ENCODE peak calls at places on chromosomes 12 and 14, in five cellular contexts. W is AG10803, E is A549, M is heart right ventricle, O is fibroblast of villous mesenchyme. L is an unnamed sample.

GRCh38 chr12:34287437-34287836 is 265.1 kb downstream of the ALG10 start:
- DNase-seq in W (no peak), O (no peak), M (no peak), E (no peak), L (no peak)

GRCh38 chr12:180445-180844 is 33.5 kb downstream of the SLC6A12 start:
- DNase-seq in O (peak), W (no peak), M (peak), E (no peak), L (peak)

GRCh38 chr14:89418452-89418851 is 1.4 kb upstream of the FOXN3 start:
- DNase-seq in M (no peak), O (no peak), E (no peak), W (no peak), L (peak)

GRCh38 chr12:41745593-41745992 is 399.1 kb downstream of the GXYLT1 start:
- DNase-seq in E (no peak), M (no peak), W (no peak), O (no peak), L (no peak)

GRCh38 chr14:67413806-67414769 is 2.1 kb upstream of the PLEK2 start:
- DNase-seq in O (peak), M (no peak), E (peak), W (peak), L (no peak)

GRCh38 chr12:18886962-18887361 is 149.0 kb downstream of the CAPZA3 start:
- DNase-seq in O (no peak), M (no peak), W (peak), E (no peak), L (no peak)

GRCh38 chr12:5808956-5809355 is 136.1 kb downstream of the ANO2 start:
- DNase-seq in E (no peak), W (peak), O (peak), M (no peak), L (no peak)

GRCh38 chr12:106301611-106302321 is 767 bp upstream of the TCP11L2 start:
- DNase-seq in W (peak), O (peak), E (peak), M (peak), L (peak)

GRCh38 chr12:94277426-94278000 is 129.1 kb downstream of the PLXNC1 start:
- DNase-seq in M (no peak), E (no peak), O (peak), W (no peak), L (no peak)

GRCh38 chr14:34172052-34172451 is 221.2 kb upstream of the EGLN3 start:
- DNase-seq in W (no peak), M (no peak), O (no peak), E (no peak), L (no peak)

GRCh38 chr12:110537605-110538409 is 35.7 kb downstream of the RAD9B start:
- DNase-seq in W (no peak), E (no peak), M (peak), O (no peak), L (no peak)

GRCh38 chr12:85036736-85037135 is 585 bp downstream of the LRRIQ1 start:
- DNase-seq in E (peak), W (no peak), O (no peak), M (no peak), L (no peak)

GRCh38 chr12:34625116-34625515 is 602.8 kb downstream of the ALG10 start:
- DNase-seq in E (no peak), M (no peak), O (no peak), W (peak), L (no peak)

GRCh38 chr14:61296707-61297502 is 15.8 kb upstream of the TMEM30B start:
- DNase-seq in O (peak), E (peak), M (no peak), W (peak), L (no peak)

GRCh38 chr14:61337893-61338292 is 16.5 kb downstream of the PRKCH start:
- DNase-seq in O (no peak), W (no peak), M (no peak), E (no peak), L (no peak)

GRCh38 chr12:65882504-65882903 is 58.2 kb downstream of the HMGA2 start:
- DNase-seq in M (no peak), E (no peak), O (peak), W (peak), L (no peak)

GRCh38 chr14:86858043-86858442 is 1134.9 kb downstream of the GALC start:
- DNase-seq in W (peak), E (no peak), O (peak), M (no peak), L (no peak)

GRCh38 chr14:69091695-69092094 is 61.2 kb downstream of the DCAF5 start:
- DNase-seq in M (no peak), O (no peak), E (no peak), W (no peak), L (no peak)

GRCh38 chr12:67578976-67579661 is 69.4 kb upstream of the DYRK2 start:
- DNase-seq in W (no peak), E (no peak), O (peak), M (no peak), L (no peak)

GRCh38 chr12:116955382-116956021 is 44.8 kb downstream of the FBXW8 start:
- DNase-seq in M (no peak), W (no peak), E (peak), O (peak), L (no peak)

GRCh38 chr14:70664698-70665447 is 23.2 kb downstream of the TTC9 start:
- DNase-seq in E (no peak), M (no peak), W (no peak), O (no peak), L (no peak)

GRCh38 chr14:100065161-100065871 is at the start of gene EVL:
- DNase-seq in W (no peak), O (no peak), M (no peak), E (no peak), L (peak)

GRCh38 chr12:94172973-94173372 is 24.6 kb downstream of the PLXNC1 start:
- DNase-seq in E (no peak), W (peak), O (peak), M (no peak), L (no peak)

GRCh38 chr14:92690171-92691011 is 58.0 kb downstream of the LGMN start:
- DNase-seq in W (peak), O (peak), M (peak), E (peak), L (no peak)

GRCh38 chr12:5123921-5124320 is 80.2 kb downstream of the KCNA5 start:
- DNase-seq in E (no peak), O (no peak), M (no peak), W (peak), L (no peak)

GRCh38 chr12:93080994-93081809 is 152.1 kb upstream of the EEA1 start:
- DNase-seq in W (peak), M (no peak), O (no peak), E (no peak), L (no peak)

GRCh38 chr12:93080452-93080851 is 151.4 kb upstream of the EEA1 start:
- DNase-seq in M (no peak), E (no peak), O (no peak), W (no peak), L (no peak)

GRCh38 chr12:93079271-93079670 is 150.2 kb upstream of the EEA1 start:
- DNase-seq in W (no peak), O (no peak), E (no peak), M (no peak), L (no peak)

GRCh38 chr12:93078577-93078976 is 149.5 kb upstream of the EEA1 start:
- DNase-seq in W (no peak), M (no peak), E (no peak), O (no peak), L (no peak)

DNA sequence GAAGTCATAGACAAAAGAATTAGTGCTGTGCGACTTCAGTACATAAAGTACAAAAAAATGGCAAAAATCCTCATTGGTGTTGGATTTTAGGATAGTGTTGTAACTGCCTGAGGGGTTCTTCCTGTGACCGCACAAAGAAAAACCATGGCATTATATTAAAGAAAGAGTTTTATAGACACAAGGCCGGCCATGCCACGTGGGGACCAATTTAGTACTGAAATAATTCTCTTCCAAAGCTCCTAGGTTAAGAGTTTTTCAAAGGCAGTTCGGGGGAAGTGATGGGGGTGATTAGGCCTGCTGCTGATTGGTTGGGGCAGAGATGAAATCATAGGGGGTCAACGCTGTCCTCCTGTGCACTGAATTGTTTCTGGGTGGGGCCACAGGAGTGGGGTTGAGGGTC is 150.9 kb upstream of the EEA1 start:
- DNase-seq in E (no peak), O (no peak), M (no peak), W (no peak), L (no peak)
- TF ChIP-seq CTCF in E (no peak), O (no peak), M (no peak), W (no peak), L (no peak)

GRCh38 chr12:13203028-13203922 is 6.7 kb downstream of the EMP1 start:
- DNase-seq in E (no peak), O (peak), M (peak), W (peak), L (no peak)
- TF ChIP-seq CTCF in E (peak), O (peak), M (peak), W (peak), L (no peak)

GRCh38 chr12:128790653-128791373 is 32.9 kb downstream of the SLC15A4 start:
- DNase-seq in O (no peak), E (no peak), M (no peak), W (peak), L (no peak)
- TF ChIP-seq CTCF in O (no peak), E (no peak), M (no peak), W (no peak), L (no peak)

GRCh38 chr12:32895688-32896437 is 714 bp downstream of the PKP2 start:
- DNase-seq in O (no peak), M (peak), W (no peak), E (peak), L (no peak)
- TF ChIP-seq CTCF in O (peak), M (no peak), W (no peak), E (no peak), L (no peak)

GRCh38 chr12:2797721-2798418 is 3.1 kb downstream of the FKBP4 start:
- DNase-seq in O (peak), E (no peak), W (no peak), M (peak), L (no peak)
- TF ChIP-seq CTCF in O (peak), E (peak), W (no peak), M (peak), L (no peak)

GRCh38 chr12:122171399-122171798 is 2.6 kb downstream of the IL31 start:
- DNase-seq in O (no peak), W (no peak), E (no peak), M (no peak), L (no peak)

GRCh38 chr12:122166422-122167327 is 7.3 kb downstream of the IL31 start:
- DNase-seq in E (no peak), M (no peak), W (no peak), O (no peak), L (no peak)

GRCh38 chr12:122172262-122172939 is 1.6 kb downstream of the IL31 start:
- DNase-seq in O (no peak), M (no peak), E (no peak), W (no peak), L (no peak)

GRCh38 chr12:122167328-122167925 is 6.6 kb downstream of the IL31 start:
- DNase-seq in W (no peak), E (no peak), O (no peak), M (no peak), L (no peak)

GRCh38 chr12:122168492-122168891 is 5.5 kb downstream of the IL31 start:
- DNase-seq in O (no peak), E (no peak), M (no peak), W (no peak), L (no peak)
- TF ChIP-seq CTCF in O (no peak), E (no peak), M (no peak), W (no peak), L (no peak)

DNA sequence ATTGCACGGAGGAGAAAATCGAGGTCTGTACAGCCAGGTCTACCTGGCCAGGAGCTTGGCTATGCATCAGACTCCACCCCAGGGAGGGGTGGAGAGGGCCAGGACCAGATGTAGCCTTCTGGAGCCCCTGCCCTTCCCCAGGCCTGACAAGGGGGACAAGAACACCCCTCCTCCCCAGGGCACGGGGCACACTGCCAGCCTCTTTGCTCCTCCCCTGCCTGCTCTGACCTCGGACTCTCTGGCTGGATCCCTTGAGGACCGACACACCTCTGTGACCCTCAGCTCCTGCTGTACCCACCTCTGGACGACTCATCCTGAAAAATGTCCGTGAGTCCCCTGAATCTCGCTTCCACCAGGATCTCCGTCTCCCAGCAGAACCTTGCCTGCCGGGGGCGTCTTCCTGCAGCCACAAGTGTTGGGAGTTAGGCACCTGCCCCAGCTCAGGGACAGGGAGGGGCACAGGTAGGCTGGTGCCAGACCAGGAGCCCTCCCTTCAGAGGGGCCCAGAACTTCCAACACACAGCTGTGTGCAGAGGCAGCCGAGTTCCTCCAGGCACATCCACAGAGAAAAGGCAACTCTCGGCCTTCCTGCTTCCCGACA is 21.8 kb downstream of the AHNAK2 start:
- DNase-seq in M (no peak), E (no peak), W (no peak), O (no peak), L (no peak)
- TF ChIP-seq CTCF in M (no peak), E (no peak), W (no peak), O (no peak), L (no peak)

GRCh38 chr14:35438910-35439713 is 34.6 kb upstream of the NFKBIA start:
- DNase-seq in M (no peak), E (no peak), O (no peak), W (no peak), L (no peak)
- TF ChIP-seq CTCF in M (peak), E (peak), O (peak), W (peak), L (peak)

DNA sequence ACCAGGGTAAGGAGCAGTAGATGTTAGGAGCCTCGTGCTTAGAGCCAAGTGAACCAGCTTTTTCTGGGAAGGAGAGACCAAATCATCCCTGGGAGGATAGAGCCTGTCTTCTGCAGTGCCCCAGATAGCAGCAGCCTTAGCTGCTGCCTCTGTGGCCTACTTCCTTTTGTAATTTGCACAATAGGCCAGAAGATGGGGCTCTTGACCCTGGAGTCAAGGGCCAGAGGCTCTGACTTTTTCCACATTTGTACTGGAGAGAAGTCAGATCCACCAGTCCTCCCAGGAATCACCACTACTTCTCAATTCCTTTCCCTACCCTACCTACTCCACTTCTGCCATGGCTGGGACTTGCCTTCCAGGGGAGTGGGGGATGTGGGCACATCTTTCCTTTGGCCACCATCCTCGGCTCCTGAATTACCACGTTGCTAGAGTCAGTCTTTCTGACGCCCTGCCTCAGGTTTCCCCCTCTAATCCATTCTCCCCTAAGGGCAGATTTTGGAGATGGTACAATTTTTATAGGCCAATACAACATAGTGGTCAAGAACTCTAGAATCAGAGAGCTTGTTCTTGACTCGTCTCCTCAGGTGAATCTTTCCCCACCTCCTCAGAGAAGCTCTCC is 3.3 kb upstream of the SLC4A8 start:
- DNase-seq in O (peak), W (peak), M (peak), E (peak), L (no peak)
- TF ChIP-seq CTCF in O (peak), W (peak), M (peak), E (peak), L (peak)

L was measured in natural killer cell.